ENCODE peak calls at places on chromosomes 2 and 18, in eight cellular contexts. D, L, R, H, W, O, N and F are unnamed samples.

GRCh38 chr18:65751145-65752085 is 603 bp downstream of the CDH7 start:
- DNase-seq in D (peak; percentile 52), L (peak; percentile 0), R (no peak), H (peak; percentile 10), W (no peak), O (no peak), N (no peak), F (peak; percentile 36)

GRCh38 chr2:149767516-149767974 is 180.0 kb upstream of the MMADHC start:
- DNase-seq in D (no peak), L (peak; percentile 45), R (no peak), H (no peak), W (no peak), O (peak; percentile 61), N (no peak), F (no peak)

GRCh38 chr2:3399829-3400228 is 20.3 kb downstream of the TRAPPC12 start:
- DNase-seq in D (peak; percentile 91), L (peak; percentile 46), R (no peak), H (no peak), W (no peak), O (no peak), N (no peak), F (no peak)

GRCh38 chr2:151972176-151973012 is 126.5 kb downstream of the CACNB4 start:
- DNase-seq in D (no peak), L (no peak), R (no peak), H (no peak), W (no peak), O (no peak), N (no peak), F (no peak)

GRCh38 chr2:195656859-195657633 is at the start of gene SLC39A10:
- DNase-seq in D (peak; percentile 99), L (peak; percentile 99), R (peak; percentile 88), H (peak; percentile 97), W (peak; percentile 97), O (peak; percentile 98), N (peak; percentile 98), F (peak; percentile 98)

GRCh38 chr2:225233234-225233633 is 166.3 kb upstream of the NYAP2 start:
- DNase-seq in D (no peak), L (peak; percentile 34), R (no peak), H (no peak), W (no peak), O (no peak), N (no peak), F (no peak)

GRCh38 chr2:190088917-190089316 is 26.4 kb upstream of the MSTN start:
- DNase-seq in D (no peak), L (peak; percentile 82), R (peak; percentile 17), H (peak; percentile 18), W (no peak), O (peak; percentile 71), N (peak; percentile 29), F (no peak)

GRCh38 chr2:7111626-7112025 is 194.4 kb downstream of the RNF144A start:
- DNase-seq in D (no peak), L (no peak), R (no peak), H (no peak), W (no peak), O (peak; percentile 9), N (no peak), F (no peak)

GRCh38 chr2:3512086-3512485 is 7.2 kb downstream of the ADI1 start:
- DNase-seq in D (no peak), L (no peak), R (no peak), H (no peak), W (no peak), O (no peak), N (no peak), F (no peak)

GRCh38 chr2:112840068-112840445 is 3.5 kb upstream of the IL1B start:
- DNase-seq in D (no peak), L (no peak), R (no peak), H (no peak), W (no peak), O (no peak), N (no peak), F (no peak)